ENCODE peak calls at places on chromosomes 7 and 10, in six cellular contexts. I is GM12865; O is stimulated activated CD4-positive, alpha-beta T cell treated with anti-CD3 and anti-CD28 coated beads, TNF-alpha, amount 100 ng/mL, for 1 hour; H is A549; W is coronary artery; P is fibroblast of lung. A is an unnamed sample.
A peak's percentile ranks its signal among the peaks of the same experiment; 100 is the strongest.

GRCh38 chr7:66183700-66184099 is 21.4 kb upstream of the TPST1 start:
- DNase-seq in I (no peak), O (no peak), H (peak; percentile 43), W (no peak), P (peak; percentile 62), A (no peak)

GRCh38 chr10:17857040-17857439 is 47.9 kb downstream of the MRC1 start:
- DNase-seq in I (no peak), O (no peak), H (no peak), W (no peak), P (no peak), A (no peak)

GRCh38 chr7:15921576-15921975 is 235.1 kb upstream of the MEOX2 start:
- DNase-seq in I (no peak), O (no peak), H (no peak), W (no peak), P (no peak), A (no peak)

GRCh38 chr10:109894516-109894915 is 28.8 kb downstream of the XPNPEP1 start:
- DNase-seq in I (no peak), O (no peak), H (no peak), W (peak; percentile 82), P (peak; percentile 94), A (no peak)

GRCh38 chr7:29764227-29764626 is 42.1 kb upstream of the WIPF3 start:
- DNase-seq in I (no peak), O (no peak), H (no peak), W (no peak), P (no peak), A (no peak)

GRCh38 chr7:82442492-82443043 is 1.0 kb downstream of the CACNA2D1 start:
- DNase-seq in I (no peak), O (no peak), H (peak; percentile 38), W (no peak), P (peak; percentile 31), A (no peak)

GRCh38 chr7:166370-167060 is 25.9 kb upstream of the FAM20C start:
- DNase-seq in I (no peak), O (no peak), H (no peak), W (no peak), P (no peak), A (no peak)

GRCh38 chr10:101617102-101617823 is 29.1 kb downstream of the DPCD start:
- DNase-seq in I (peak; percentile 46), O (no peak), H (no peak), W (peak; percentile 43), P (no peak), A (peak; percentile 59)

GRCh38 chr7:157654350-157654749 is 317.5 kb downstream of the DNAJB6 start:
- DNase-seq in I (no peak), O (no peak), H (no peak), W (no peak), P (no peak), A (no peak)

GRCh38 chr10:124262971-124263370 is 155.8 kb downstream of the OAT start:
- DNase-seq in I (no peak), O (no peak), H (no peak), W (no peak), P (no peak), A (no peak)

GRCh38 chr7:45701701-45702460 is 127.7 kb downstream of the ADCY1 start:
- DNase-seq in I (no peak), O (no peak), H (no peak), W (peak; percentile 62), P (no peak), A (no peak)